ENCODE peak calls at places on chromosomes 6 and 20, in nine cellular contexts. T is B cell; E is sigmoid colon; P is DND-41; Q is AG09309; N is right lobe of liver; A is CD4-positive, alpha-beta T cell; Z is endothelial cell; X is dorsolateral prefrontal cortex. G is an unnamed sample.

GRCh38 chr6:47897233-47897632 is 115.4 kb downstream of the OPN5 start:
- DNase-seq in A (no peak), N (no peak), Q (no peak), Z (no peak), E (no peak), X (no peak), P (no peak), T (no peak), G (peak)

GRCh38 chr6:152300517-152300916 is 336.6 kb downstream of the SYNE1 start:
- DNase-seq in E (no peak), Q (no peak), A (no peak), T (no peak), Z (no peak), N (no peak), X (no peak), P (no peak), G (no peak)

GRCh38 chr6:164085552-164086325 is 671.2 kb downstream of the QKI start:
- DNase-seq in Q (peak), Z (no peak), A (no peak), N (no peak), P (no peak), X (peak), E (peak), T (no peak), G (peak)

GRCh38 chr6:126170433-126170832 is 169.5 kb upstream of the CENPW start:
- DNase-seq in P (no peak), T (no peak), A (no peak), E (no peak), N (no peak), X (no peak), Z (no peak), Q (no peak), G (no peak)

GRCh38 chr6:43878127-43878634 is 108.2 kb downstream of the VEGFA start:
- DNase-seq in A (no peak), E (no peak), Z (no peak), Q (no peak), T (no peak), X (no peak), N (no peak), P (no peak), G (no peak)

GRCh38 chr6:35146453-35146852 is 5.3 kb upstream of the TCP11 start:
- DNase-seq in N (peak), T (no peak), X (peak), P (peak), Z (peak), Q (no peak), E (no peak), A (no peak), G (peak)

GRCh38 chr20:47150403-47151152 is 205.9 kb downstream of the ZMYND8 start:
- DNase-seq in E (peak), X (no peak), P (peak), Q (no peak), N (no peak), Z (peak), T (no peak), A (no peak), G (peak)

GRCh38 chr6:121971886-121972285 is 427.6 kb upstream of the HSF2 start:
- DNase-seq in A (no peak), Z (no peak), N (no peak), X (no peak), Q (no peak), E (no peak), T (no peak), P (no peak), G (peak)

DNA sequence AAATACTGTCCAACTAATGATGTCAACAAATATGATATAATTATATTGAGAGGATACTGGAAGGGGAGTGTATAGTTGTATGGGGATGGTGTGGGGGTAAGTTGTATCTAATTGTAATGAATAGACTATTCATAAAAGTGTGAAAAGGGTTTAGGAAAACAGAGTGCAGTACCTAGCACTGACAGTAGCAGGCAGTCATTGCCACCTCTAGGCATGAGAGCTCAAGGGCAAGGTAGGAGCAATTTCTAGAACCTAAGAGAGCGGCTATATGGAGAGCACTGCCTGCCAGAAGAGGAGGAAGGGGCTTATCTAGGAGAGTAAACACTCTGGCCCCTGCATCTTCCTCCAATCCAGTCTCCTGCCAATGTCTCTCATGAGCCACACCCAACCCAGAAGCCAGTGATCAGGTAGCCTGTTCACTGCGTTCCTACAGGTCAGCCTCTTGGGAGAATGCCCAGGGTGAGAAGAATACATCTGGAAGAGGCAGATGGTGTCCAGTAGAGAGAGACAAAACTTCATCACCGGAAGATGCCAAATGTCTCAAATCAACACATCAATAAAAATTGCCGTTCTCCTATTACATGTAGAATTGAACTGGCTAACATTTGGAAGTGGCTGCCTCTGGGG is 200.0 kb downstream of the LY86 start:
- DNase-seq in Z (no peak), T (no peak), N (no peak), X (no peak), A (no peak), P (no peak), E (no peak), Q (no peak), G (no peak)
- TF ChIP-seq CTCF in Z (peak), T (peak), N (peak), X (peak), A (no peak), P (peak), E (no peak), Q (peak), G (peak)

DNA sequence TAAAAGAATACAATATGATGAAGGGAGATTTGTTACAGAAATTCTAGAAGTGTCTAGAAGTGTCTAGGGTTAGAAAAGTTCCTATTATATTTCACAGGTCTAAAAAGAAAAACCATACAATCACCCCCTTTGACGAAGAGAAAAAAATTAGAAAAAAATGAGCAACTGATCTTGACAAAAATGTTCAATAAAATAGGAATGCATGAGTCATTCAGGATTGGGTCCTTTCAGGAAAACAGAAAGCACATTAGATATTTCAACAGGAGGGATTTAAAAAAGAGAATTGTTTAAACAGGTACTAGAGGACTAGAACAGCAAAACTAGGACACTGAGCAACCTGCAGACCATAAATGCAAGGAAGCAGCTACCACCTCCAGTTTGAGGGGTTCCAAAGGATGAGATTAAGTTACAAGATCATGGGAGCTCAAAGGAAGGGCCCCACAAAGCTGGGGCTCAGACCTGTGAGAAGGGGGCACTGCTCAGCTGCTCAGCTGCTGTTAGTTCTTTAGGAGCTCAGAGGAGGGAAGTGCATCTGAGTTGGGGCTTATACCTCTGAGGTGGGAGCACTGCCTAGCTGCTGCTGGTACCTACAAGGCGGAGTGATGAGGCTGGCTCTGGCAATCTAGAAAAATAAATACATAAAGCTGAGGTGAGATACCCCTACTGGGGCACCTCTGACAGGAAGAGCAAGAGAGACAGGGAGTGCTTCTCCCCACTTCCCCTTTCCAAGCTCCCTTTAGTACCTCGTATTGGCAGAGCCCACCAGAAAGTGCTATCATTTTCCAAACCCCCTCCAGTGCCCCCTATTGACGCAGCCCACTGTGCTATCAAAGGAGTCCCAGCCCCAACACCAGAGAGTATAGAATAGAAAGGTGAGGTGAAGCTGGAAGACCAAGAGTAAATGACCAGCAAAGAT is 27.1 kb upstream of the BEND6 start:
- DNase-seq in P (no peak), Z (no peak), N (no peak), A (no peak), E (no peak), T (no peak), Q (no peak), X (no peak), G (no peak)
- TF ChIP-seq CTCF in P (no peak), Z (no peak), N (no peak), A (no peak), E (no peak), T (no peak), Q (no peak), X (no peak), G (no peak)

DNA sequence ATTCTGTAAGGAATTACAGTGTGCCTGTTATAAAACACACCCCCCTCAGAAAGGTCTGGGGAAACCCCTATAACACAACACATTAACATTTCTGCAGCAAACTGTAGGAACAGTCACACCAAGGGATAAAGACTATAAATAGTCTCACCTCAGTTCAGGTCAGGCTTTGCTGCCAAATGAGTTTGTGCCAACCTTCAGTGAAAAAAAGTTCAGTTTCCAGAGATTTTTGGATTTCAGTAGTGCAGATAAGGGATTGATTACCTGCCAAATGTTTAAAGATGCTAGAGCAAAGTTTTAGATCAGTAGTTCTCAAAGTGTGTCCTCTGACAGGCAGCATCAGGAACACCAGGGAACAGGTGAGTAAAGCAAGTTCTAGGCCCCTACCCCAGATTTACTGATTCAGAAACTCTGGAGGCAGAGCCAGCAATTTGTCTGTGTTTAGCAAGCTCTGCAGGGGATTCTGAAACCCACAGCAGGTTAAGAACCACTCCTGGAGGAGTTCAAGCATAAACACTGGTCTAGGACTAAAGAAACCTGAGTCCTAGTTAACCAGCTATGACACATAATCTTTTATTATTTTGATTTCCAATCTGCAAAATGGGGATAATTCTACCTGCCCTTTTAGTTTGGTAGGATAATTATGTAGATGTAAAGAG is 111.0 kb downstream of the RCAN2 start:
- DNase-seq in Z (no peak), T (no peak), N (no peak), E (no peak), X (no peak), P (no peak), A (no peak), Q (no peak), G (no peak)
- TF ChIP-seq CTCF in Z (no peak), T (no peak), N (no peak), E (no peak), X (no peak), P (no peak), A (no peak), Q (no peak), G (no peak)

DNA sequence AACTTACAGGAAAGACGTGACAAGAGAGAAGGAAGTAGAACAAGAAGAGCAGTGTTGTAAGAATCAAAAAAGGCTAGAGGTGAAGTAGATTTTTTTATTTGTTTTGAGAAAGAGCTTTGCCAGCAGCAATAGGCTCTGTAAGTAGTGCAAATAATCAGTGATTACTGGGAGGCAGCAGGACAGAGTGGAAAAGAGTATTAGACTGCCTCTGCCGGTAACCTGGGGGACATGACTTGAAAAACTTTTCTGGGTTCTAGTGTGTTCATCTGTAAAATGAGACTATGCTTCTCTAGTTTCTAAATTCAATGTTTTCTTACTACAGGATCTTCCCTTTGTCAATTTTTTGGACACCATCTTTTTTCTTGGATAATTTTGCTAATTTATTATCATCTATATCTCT is 5.8 kb upstream of the IRAK1BP1 start:
- DNase-seq in Q (no peak), P (no peak), A (no peak), N (no peak), E (no peak), T (no peak), X (no peak), Z (no peak), G (no peak)
- TF ChIP-seq CTCF in Q (no peak), P (no peak), A (no peak), N (no peak), E (no peak), T (no peak), X (no peak), Z (no peak), G (peak)

GRCh38 chr6:5394280-5394679 is 133.0 kb downstream of the FARS2 start:
- DNase-seq in P (no peak), E (no peak), A (no peak), Z (no peak), N (no peak), Q (no peak), X (no peak), T (no peak), G (no peak)

GRCh38 chr6:5390177-5390576 is 128.9 kb downstream of the FARS2 start:
- DNase-seq in E (no peak), A (no peak), Q (no peak), X (no peak), N (no peak), T (no peak), Z (no peak), P (no peak), G (no peak)

GRCh38 chr6:5384276-5384675 is 123.0 kb downstream of the FARS2 start:
- DNase-seq in T (no peak), X (no peak), P (no peak), A (no peak), E (no peak), N (no peak), Q (no peak), Z (no peak), G (no peak)

GRCh38 chr6:5389086-5389745 is 127.9 kb downstream of the FARS2 start:
- DNase-seq in E (no peak), T (no peak), N (no peak), Z (no peak), P (no peak), A (no peak), X (no peak), Q (peak), G (no peak)

GRCh38 chr6:5388319-5388718 is 127.0 kb downstream of the FARS2 start:
- DNase-seq in E (no peak), Q (no peak), Z (no peak), X (no peak), A (no peak), T (no peak), P (no peak), N (no peak), G (no peak)
- TF ChIP-seq CTCF in E (no peak), Q (no peak), Z (no peak), X (peak), A (no peak), T (no peak), P (no peak), N (no peak), G (no peak)

GRCh38 chr20:13900506-13900905 is 89.9 kb downstream of the SEL1L2 start:
- DNase-seq in N (no peak), A (no peak), Q (no peak), X (no peak), Z (no peak), P (no peak), E (no peak), T (no peak), G (no peak)

DNA sequence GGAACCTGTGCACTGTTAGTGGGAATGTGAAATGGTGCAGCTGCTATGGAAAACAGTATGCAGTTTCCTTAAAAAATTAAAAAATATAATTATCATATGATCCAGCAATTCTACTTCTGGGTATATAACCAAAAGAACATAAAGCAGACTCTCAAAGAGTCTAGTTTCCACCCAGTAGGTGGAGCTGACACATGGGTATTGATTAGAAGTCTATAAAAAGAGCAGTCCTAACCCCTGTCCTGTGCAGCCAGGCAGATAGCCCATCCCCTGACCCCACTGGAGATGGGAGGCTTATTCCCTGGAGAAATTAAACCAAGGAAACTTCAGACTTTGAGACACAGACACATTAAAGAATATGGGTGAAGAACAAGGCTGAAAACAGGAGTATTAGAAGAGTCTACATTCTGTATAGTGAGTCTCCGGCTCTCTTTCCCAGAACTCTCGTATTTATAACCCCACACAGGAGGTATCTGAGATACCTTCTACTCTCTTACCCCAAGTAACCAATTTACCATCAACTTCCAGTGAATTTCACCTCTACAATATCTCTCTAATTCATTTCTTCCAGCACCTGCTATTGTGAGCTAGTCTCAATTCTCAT is 92.3 kb downstream of the SEL1L2 start:
- DNase-seq in P (no peak), X (no peak), E (no peak), Q (no peak), A (no peak), Z (no peak), T (no peak), N (no peak), G (no peak)
- TF ChIP-seq CTCF in P (peak), X (no peak), E (no peak), Q (no peak), A (no peak), Z (no peak), T (no peak), N (peak), G (no peak)

GRCh38 chr20:6623989-6624388 is 143.5 kb upstream of the BMP2 start:
- DNase-seq in X (no peak), Z (peak), T (no peak), Q (no peak), N (no peak), A (no peak), E (no peak), P (no peak), G (no peak)

GRCh38 chr20:6632187-6632586 is 135.3 kb upstream of the BMP2 start:
- DNase-seq in X (no peak), P (no peak), N (no peak), Q (no peak), T (no peak), A (no peak), E (no peak), Z (no peak), G (peak)

GRCh38 chr20:6630494-6630893 is 137.0 kb upstream of the BMP2 start:
- DNase-seq in A (no peak), P (no peak), Z (no peak), Q (no peak), E (no peak), X (no peak), T (no peak), N (no peak), G (no peak)

GRCh38 chr20:6626805-6627204 is 140.7 kb upstream of the BMP2 start:
- DNase-seq in T (no peak), A (no peak), Q (no peak), P (no peak), X (no peak), Z (no peak), N (no peak), E (no peak), G (no peak)

DNA sequence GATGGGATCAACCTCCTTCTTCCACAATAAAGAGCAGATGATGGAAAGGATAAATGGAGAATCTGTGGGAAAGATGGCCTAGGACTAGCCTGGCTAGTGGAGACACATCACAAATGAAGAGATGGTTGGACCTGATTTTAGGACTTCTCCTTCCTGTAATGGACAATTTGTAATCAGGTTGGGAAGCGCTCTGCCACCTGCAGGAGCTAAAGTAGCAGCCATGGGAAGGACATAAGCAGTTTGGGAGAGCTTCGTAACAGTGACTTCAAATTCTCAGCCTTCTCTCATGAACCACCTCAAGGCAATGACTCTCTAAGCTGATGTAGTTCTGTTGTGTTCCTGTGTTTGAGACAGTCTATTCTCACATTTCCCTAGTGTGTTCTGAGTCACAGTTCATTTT is 137.9 kb upstream of the BMP2 start:
- DNase-seq in Z (no peak), T (no peak), E (no peak), N (no peak), A (no peak), X (no peak), Q (no peak), P (no peak), G (no peak)
- TF ChIP-seq CTCF in Z (no peak), T (no peak), E (no peak), N (peak), A (no peak), X (no peak), Q (no peak), P (no peak), G (no peak)

DNA sequence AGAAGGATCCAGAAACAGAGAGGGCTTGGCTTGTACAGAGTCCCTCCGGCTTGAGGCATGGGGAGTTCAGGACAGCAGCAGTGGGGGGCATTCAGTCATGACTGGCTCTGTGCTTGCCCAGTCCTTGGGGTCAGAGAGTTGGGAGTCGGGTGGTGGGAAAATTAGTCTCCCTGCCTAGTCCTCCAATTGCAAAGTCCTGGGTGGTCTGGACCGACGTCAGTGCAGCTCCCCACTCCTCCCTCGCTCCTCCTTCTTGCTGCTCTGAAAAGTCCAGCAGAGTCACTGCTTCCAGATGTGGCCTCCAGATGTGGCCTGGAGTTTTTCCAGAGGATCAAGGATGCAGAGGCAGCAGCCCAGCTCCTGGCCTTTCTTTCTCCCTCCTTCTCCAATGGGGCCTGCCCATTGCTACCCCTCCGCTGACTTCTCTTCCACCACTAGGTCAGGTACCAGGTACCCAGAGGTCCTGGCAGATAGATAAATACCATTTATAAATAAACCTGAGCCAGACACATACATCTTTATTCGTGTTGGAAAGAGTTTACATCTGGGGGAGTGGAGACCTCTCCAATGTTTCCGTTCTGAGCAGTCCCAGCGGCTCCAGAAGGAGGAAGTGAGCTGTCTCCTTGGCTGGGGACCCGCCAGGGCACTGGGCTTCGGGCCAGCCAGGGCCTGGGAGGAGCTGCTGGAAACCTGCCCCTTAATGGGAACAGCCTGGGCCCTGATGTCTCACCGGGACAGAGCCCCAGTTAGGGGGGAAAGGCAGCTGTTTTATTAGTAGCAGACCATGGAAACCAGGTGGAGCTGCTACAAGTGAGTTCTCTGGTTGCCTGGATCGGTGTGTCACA is 49.0 kb upstream of the RNF24 start:
- DNase-seq in A (no peak), Z (no peak), T (no peak), E (peak), N (peak), Q (peak), X (peak), P (no peak), G (peak)
- TF ChIP-seq CTCF in A (no peak), Z (no peak), T (no peak), E (no peak), N (no peak), Q (no peak), X (no peak), P (no peak), G (no peak)

G was measured in astrocyte of the spinal cord.